ENCODE peak calls at places on chromosomes 4 and X, in nine cellular contexts. H is pancreas; A is choroid plexus epithelial cell; Y is stomach; O is tibial artery; L is effector CD4-positive, alpha-beta T cell; G is iris pigment epithelial cell; Z is cortex of kidney; X is T-helper 2 cell. S is an unnamed sample.
A peak's percentile ranks its signal among the peaks of the same experiment; 100 is the strongest.

GRCh38 chr4:10028910-10029309 is 7.6 kb upstream of the SLC2A9 start:
- DNase-seq in H (no peak), A (no peak), Y (no peak), O (no peak), L (no peak), G (no peak), Z (no peak), X (no peak), S (no peak)

GRCh38 chr4:55125087-55125721 is at the start of gene KDR:
- DNase-seq in H (no peak), A (peak; percentile 62), Y (peak; percentile 46), O (peak; percentile 20), L (no peak), G (peak; percentile 40), Z (no peak), X (no peak), S (no peak)

GRCh38 chr4:168496834-168497233 is at the start of gene PALLD:
- DNase-seq in H (no peak), A (peak; percentile 77), Y (no peak), O (no peak), L (no peak), G (peak; percentile 78), Z (no peak), X (no peak), S (peak; percentile 61)

GRCh38 chr4:26821677-26822503 is 38.8 kb upstream of the STIM2 start:
- DNase-seq in H (no peak), A (no peak), Y (no peak), O (no peak), L (no peak), G (peak; percentile 29), Z (no peak), X (no peak), S (no peak)

GRCh38 chr4:151674804-151675290 is 86.0 kb downstream of the GATB start:
- DNase-seq in H (peak; percentile 46), A (peak; percentile 56), Y (peak; percentile 70), O (no peak), L (no peak), G (peak; percentile 62), Z (no peak), X (no peak), S (no peak)

GRCh38 chr4:184599492-184600135 is 49.6 kb downstream of the CASP3 start:
- DNase-seq in H (no peak), A (peak; percentile 93), Y (no peak), O (no peak), L (no peak), G (peak; percentile 91), Z (no peak), X (no peak), S (no peak)

GRCh38 chrX:9622128-9622527 is 143.5 kb downstream of the GPR143 start:
- DNase-seq in H (no peak), A (no peak), Y (no peak), O (no peak), L (no peak), G (no peak), Z (no peak), X (peak; percentile 9), S (no peak)

GRCh38 chr4:52234539-52235174 is 183.6 kb downstream of the SPATA18 start:
- DNase-seq in H (no peak), A (peak; percentile 65), Y (no peak), O (no peak), L (no peak), G (peak; percentile 41), Z (no peak), X (no peak), S (peak; percentile 60)

GRCh38 chr4:37748546-37748945 is 62.4 kb upstream of the RELL1 start:
- DNase-seq in H (no peak), A (no peak), Y (no peak), O (no peak), L (no peak), G (no peak), Z (no peak), X (no peak), S (no peak)

GRCh38 chr4:83028976-83029375 is 6.0 kb upstream of the COPS4 start:
- DNase-seq in H (no peak), A (no peak), Y (no peak), O (no peak), L (no peak), G (no peak), Z (no peak), X (no peak), S (no peak)

GRCh38 chr4:140012688-140013087 is 141.3 kb downstream of the MAML3 start:
- DNase-seq in H (peak; percentile 76), A (peak; percentile 94), Y (peak; percentile 80), O (peak; percentile 58), L (peak; percentile 44), G (peak; percentile 94), Z (no peak), X (peak; percentile 15), S (peak; percentile 92)

GRCh38 chr4:140095694-140096482 is 58.1 kb downstream of the MAML3 start:
- DNase-seq in H (no peak), A (peak; percentile 92), Y (no peak), O (no peak), L (peak; percentile 62), G (peak; percentile 99), Z (no peak), X (peak; percentile 7), S (peak; percentile 83)

GRCh38 chrX:50874878-50875277 is 35.7 kb upstream of the BMP15 start:
- DNase-seq in H (no peak), A (no peak), Y (no peak), O (no peak), L (no peak), G (no peak), Z (no peak), X (no peak), S (no peak)

GRCh38 chr4:81207793-81208192 is 7.2 kb downstream of the PRKG2 start:
- DNase-seq in H (no peak), A (peak; percentile 93), Y (no peak), O (no peak), L (no peak), G (peak; percentile 98), Z (no peak), X (no peak), S (no peak)

GRCh38 chrX:153934473-153935325 is at the start of gene NAA10:
- DNase-seq in H (peak; percentile 81), A (peak; percentile 69), Y (peak; percentile 80), O (peak; percentile 44), L (peak; percentile 39), G (peak; percentile 73), Z (no peak), X (peak; percentile 41), S (peak; percentile 94)

GRCh38 chr4:168021666-168022065 is 70.7 kb upstream of the ANXA10 start:
- DNase-seq in H (no peak), A (peak; percentile 60), Y (no peak), O (no peak), L (no peak), G (peak; percentile 20), Z (no peak), X (no peak), S (no peak)

GRCh38 chr4:142405021-142405991 is 440.8 kb downstream of the INPP4B start:
- DNase-seq in H (peak; percentile 23), A (peak; percentile 81), Y (peak; percentile 38), O (peak; percentile 43), L (peak; percentile 39), G (peak; percentile 71), Z (no peak), X (peak; percentile 37), S (peak; percentile 95)

GRCh38 chr4:10273030-10273429 is 156.4 kb upstream of the WDR1 start:
- DNase-seq in H (no peak), A (no peak), Y (no peak), O (no peak), L (no peak), G (no peak), Z (no peak), X (no peak), S (no peak)

GRCh38 chr4:113109106-113109740 is 59.8 kb downstream of the ANK2 start:
- DNase-seq in H (peak; percentile 15), A (no peak), Y (no peak), O (no peak), L (no peak), G (no peak), Z (no peak), X (no peak), S (no peak)

GRCh38 chr4:6331018-6331417 is 61.4 kb downstream of the WFS1 start:
- DNase-seq in H (no peak), A (peak; percentile 47), Y (no peak), O (no peak), L (no peak), G (peak; percentile 20), Z (no peak), X (no peak), S (peak; percentile 31)

GRCh38 chr4:143282170-143282760 is 54.4 kb upstream of the GAB1 start:
- DNase-seq in H (no peak), A (no peak), Y (no peak), O (no peak), L (no peak), G (no peak), Z (no peak), X (no peak), S (no peak)

GRCh38 chrX:10007604-10008003 is 40.4 kb downstream of the CLDN34 start:
- DNase-seq in H (no peak), A (peak; percentile 64), Y (no peak), O (no peak), L (no peak), G (peak; percentile 71), Z (no peak), X (no peak), S (peak; percentile 10)

GRCh38 chr4:602559-602942 is 22.8 kb upstream of the PDE6B start:
- DNase-seq in H (peak; percentile 61), A (peak; percentile 16), Y (peak; percentile 69), O (no peak), L (no peak), G (peak; percentile 11), Z (no peak), X (peak; percentile 53), S (peak; percentile 59)

GRCh38 chr4:140952709-140953108 is 180.6 kb downstream of the RNF150 start:
- DNase-seq in H (no peak), A (no peak), Y (no peak), O (no peak), L (no peak), G (peak; percentile 53), Z (no peak), X (no peak), S (peak; percentile 19)

GRCh38 chr4:146520894-146521542 is 722 bp downstream of the SLC10A7 start:
- DNase-seq in H (peak; percentile 29), A (peak; percentile 80), Y (peak; percentile 46), O (no peak), L (peak; percentile 12), G (peak; percentile 82), Z (no peak), X (no peak), S (peak; percentile 89)

S was measured in OCI-M1.